ENCODE peak calls at places on chromosomes 6 and 20, in five cellular contexts. P, Z, L, A and F are unnamed samples. For H3K36me3 and H3K9me3, the result is how much of the 10 kb centered on the place peaks cover.

GRCh38 chr6:53447869-53448268 is 97.0 kb downstream of the GCLC start:
- DNase-seq in P (no peak), Z (no peak), L (no peak), A (no peak), F (no peak)

GRCh38 chr6:21613809-21614208 is 20.3 kb downstream of the SOX4 start:
- DNase-seq in P (no peak), Z (no peak), L (no peak), A (no peak), F (no peak)

GRCh38 chr6:143823463-143824006 is 19.6 kb upstream of the LTV1 start:
- DNase-seq in P (peak), Z (no peak), L (no peak), A (no peak), F (no peak)

GRCh38 chr6:28312939-28313338 is 23.0 kb downstream of the ZSCAN31 start:
- DNase-seq in P (no peak), Z (no peak), L (no peak), A (no peak), F (no peak)

GRCh38 chr6:53484409-53485280 is 60.3 kb downstream of the GCLC start:
- DNase-seq in P (peak), Z (peak), L (peak), A (peak), F (no peak)

GRCh38 chr6:33683051-33683571 is 28.4 kb downstream of the UQCC2 start:
- DNase-seq in P (no peak), Z (no peak), L (no peak), A (no peak), F (no peak)

GRCh38 chr6:37106982-37107453 is 62.9 kb upstream of the PIM1 start:
- DNase-seq in P (no peak), Z (no peak), L (no peak), A (no peak), F (no peak)

GRCh38 chr20:62959101-62959971 is 6.8 kb downstream of the SLC17A9 start:
- DNase-seq in P (no peak), Z (no peak), L (no peak), A (no peak), F (no peak)

GRCh38 chr20:59182401-59183044 is 18.9 kb downstream of the ZNF831 start:
- DNase-seq in P (no peak), Z (no peak), L (no peak), A (no peak), F (no peak)

GRCh38 chr6:39508513-39508912 is 186.0 kb upstream of the KCNK16 start:
- DNase-seq in P (no peak), Z (no peak), L (no peak), A (no peak), F (no peak)

GRCh38 chr6:49744259-49744658 is at the start of gene CRISP3:
- DNase-seq in P (no peak), Z (no peak), L (no peak), A (no peak), F (no peak)

DNA sequence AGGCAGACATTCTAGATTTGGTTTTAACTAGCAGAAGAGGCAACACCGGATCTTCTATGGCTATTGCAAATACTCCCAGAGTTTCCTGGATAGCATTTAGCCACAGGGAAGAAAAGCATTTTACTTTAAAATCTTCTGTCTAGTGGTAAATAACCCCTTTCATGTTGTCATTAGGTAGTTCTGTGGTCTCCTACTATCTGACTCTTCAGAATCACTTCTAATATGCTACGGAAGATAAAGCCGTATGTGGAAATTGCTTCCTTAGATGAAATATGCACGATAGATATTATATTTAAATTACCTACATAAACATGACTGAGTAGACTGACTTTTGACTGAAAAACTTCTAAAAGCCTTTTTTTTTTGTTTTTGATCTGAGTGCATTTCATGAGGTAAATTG is 761 bp downstream of the CRISP3 start:
- DNase-seq in P (no peak), Z (no peak), L (no peak), A (no peak), F (no peak)
- H3K4me3 ChIP-seq in P (no peak), Z (no peak), L (no peak), A (no peak), F (no peak)

DNA sequence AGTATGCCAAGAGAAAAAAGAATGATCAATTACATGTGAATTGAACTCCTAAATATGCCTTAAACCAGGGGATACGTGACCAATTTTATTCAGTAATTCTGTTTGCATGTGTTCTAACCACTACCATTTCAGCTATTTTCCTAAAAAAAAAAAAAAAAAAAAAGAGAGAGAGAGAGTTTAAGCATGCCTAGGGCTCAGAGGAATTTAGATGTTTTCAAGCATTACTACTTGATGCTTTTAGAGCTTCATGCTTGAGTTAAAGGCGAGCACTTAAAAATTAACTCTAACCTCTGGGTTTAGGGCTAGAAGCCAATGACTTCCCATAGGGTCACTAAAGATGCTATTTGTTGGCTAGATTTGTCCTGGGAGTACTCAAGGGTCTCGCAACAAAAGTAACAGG is 217.8 kb downstream of the ATXN1 start:
- DNase-seq in P (no peak), Z (no peak), L (no peak), A (no peak), F (no peak)
- H3K36me3 ChIP-seq in P (under half), Z (under half), L (under half), A (under half), F (under half)

GRCh38 chr20:43804781-43805180 is 78.0 kb upstream of the GTSF1L start:
- DNase-seq in P (no peak), Z (no peak), L (no peak), A (no peak), F (no peak)

GRCh38 chr20:43812216-43812615 is 85.4 kb upstream of the GTSF1L start:
- DNase-seq in P (no peak), Z (no peak), L (no peak), A (no peak), F (no peak)

GRCh38 chr20:43809206-43809819 is 82.5 kb upstream of the GTSF1L start:
- DNase-seq in P (no peak), Z (no peak), L (no peak), A (no peak), F (no peak)
- H3K9me3 ChIP-seq in P (under half), Z (under half), L (half or more), A (under half), F (under half)

DNA sequence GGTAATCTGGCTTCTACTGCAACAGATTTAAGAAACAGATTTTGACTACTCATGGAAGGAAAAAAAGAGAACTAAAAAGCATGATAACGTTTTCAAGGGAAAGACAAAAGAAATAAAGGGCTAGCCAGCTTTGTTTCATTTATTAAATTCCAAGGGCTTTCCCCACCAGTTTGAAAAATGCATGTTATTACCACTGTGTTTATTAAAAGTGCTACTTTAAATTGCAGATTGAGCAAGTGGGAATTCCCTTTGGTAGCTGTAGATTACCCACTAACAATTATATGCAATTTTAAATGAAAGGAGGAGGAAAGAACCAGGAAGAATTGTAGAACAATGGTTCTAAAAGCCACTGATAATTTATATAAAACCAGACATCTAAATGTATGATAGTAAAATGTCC is 40.6 kb upstream of the NHSL1 start:
- DNase-seq in P (no peak), Z (no peak), L (no peak), A (no peak), F (no peak)
- H3K4me3 ChIP-seq in P (no peak), Z (no peak), L (no peak), A (no peak), F (no peak)

GRCh38 chr6:135037541-135037940 is 17.1 kb downstream of the HBS1L start:
- DNase-seq in P (no peak), Z (no peak), L (no peak), A (no peak), F (no peak)

GRCh38 chr6:135036731-135037420 is 17.7 kb downstream of the HBS1L start:
- DNase-seq in P (no peak), Z (no peak), L (no peak), A (no peak), F (no peak)

GRCh38 chr6:135033238-135033637 is 21.4 kb downstream of the HBS1L start:
- DNase-seq in P (no peak), Z (peak), L (no peak), A (no peak), F (no peak)

GRCh38 chr6:135043364-135043763 is 11.3 kb downstream of the HBS1L start:
- DNase-seq in P (no peak), Z (no peak), L (no peak), A (no peak), F (no peak)

GRCh38 chr6:135038335-135038734 is 16.3 kb downstream of the HBS1L start:
- DNase-seq in P (no peak), Z (no peak), L (no peak), A (no peak), F (no peak)
- H3K36me3 ChIP-seq in P (under half), Z (under half), L (under half), A (under half), F (under half)

DNA sequence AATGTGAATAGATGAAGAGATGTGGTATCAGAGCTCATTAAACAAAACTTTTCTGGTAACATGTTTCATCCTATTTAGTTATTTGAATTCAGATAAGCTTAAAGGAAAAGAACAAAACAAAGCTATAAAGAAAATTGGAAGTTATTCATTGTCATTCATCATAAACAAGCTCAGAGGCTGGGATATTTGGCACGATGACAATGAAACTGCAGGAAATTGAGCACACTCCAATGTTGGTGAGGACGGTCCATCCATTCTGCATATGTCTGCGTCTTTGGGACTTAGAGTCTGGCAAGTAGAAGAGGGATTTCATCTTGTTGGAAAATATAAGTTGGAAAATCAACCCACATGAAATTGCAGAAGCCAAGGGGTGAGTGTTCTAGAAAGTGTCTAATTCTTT is 78.3 kb downstream of the HDGFL1 start:
- DNase-seq in P (peak), Z (no peak), L (no peak), A (no peak), F (no peak)
- H3K9me3 ChIP-seq in P (under half), Z (under half), L (under half), A (under half), F (under half)

GRCh38 chr20:61478611-61479305 is 226.7 kb downstream of the CDH4 start:
- DNase-seq in P (no peak), Z (no peak), L (no peak), A (no peak), F (no peak)

GRCh38 chr20:61480158-61480825 is 228.2 kb downstream of the CDH4 start:
- DNase-seq in P (no peak), Z (no peak), L (no peak), A (no peak), F (no peak)

GRCh38 chr20:61483336-61484067 is 231.4 kb downstream of the CDH4 start:
- DNase-seq in P (no peak), Z (no peak), L (no peak), A (no peak), F (no peak)

GRCh38 chr20:61482901-61483300 is 230.8 kb downstream of the CDH4 start:
- DNase-seq in P (no peak), Z (no peak), L (no peak), A (no peak), F (no peak)

DNA sequence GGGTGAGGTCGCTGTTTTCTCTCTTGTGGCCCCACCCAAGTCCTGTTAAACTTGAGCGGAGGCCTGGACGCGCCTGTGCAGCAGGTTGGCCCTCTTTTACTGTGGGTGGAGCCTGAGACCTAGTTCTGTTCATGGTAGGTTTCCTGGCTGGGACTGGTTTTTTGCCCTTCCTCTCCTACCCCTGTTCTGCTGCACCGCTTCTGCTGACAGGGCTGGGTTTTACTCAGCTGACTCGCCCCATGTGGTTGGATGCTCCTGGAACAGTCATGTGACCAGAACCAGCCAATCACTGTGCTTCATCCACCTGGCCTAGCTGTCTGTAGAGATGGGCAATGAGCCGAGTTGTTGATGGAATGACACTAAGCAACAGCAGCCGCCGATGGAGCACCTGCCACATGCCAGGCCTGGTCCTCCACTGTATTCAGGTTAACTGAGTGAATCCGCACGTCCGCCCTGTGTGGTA is 230.4 kb downstream of the CDH4 start:
- DNase-seq in P (no peak), Z (no peak), L (no peak), A (no peak), F (no peak)
- H3K4me3 ChIP-seq in P (no peak), Z (no peak), L (no peak), A (no peak), F (no peak)

DNA sequence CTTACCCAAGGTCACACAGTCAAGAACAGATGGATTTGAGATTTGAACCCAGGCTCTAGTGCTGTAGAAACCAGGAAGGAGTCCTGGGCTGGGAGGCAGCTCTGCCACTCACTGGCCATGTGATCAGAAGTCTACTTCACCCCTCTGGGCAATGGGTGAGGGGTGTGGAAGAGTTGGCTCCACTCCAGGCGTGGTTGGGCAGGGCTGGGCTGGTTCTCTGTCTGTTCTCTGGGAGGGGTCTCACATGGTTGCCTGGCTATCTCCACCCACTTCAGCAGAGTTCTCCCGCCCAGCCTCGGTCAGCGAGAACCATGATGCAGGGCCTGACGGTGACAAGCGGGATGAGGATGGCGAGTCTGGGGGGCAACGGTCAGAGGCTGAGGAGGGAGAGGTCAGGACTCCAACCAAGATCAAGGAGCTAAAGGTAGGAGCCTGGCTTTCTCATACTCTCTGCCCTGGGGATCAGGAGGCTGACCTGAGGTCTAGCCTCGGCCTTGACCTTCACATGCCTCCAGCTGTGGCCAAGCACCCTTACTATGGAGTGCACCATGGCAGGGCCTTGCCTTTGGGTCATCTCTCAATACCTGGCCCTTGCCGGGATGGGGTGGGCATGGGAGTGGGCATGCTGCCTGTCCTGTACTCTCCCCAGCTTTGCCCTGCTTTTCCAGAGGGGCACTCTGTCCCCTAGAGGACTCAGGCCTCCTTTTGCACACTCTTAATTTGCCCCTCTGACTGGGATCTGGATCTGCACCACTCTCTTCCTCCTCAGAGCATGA is 39.6 kb downstream of the EPB41L1 start:
- DNase-seq in P (no peak), Z (no peak), L (no peak), A (no peak), F (no peak)
- H3K36me3 ChIP-seq in P (under half), Z (under half), L (under half), A (under half), F (under half)

DNA sequence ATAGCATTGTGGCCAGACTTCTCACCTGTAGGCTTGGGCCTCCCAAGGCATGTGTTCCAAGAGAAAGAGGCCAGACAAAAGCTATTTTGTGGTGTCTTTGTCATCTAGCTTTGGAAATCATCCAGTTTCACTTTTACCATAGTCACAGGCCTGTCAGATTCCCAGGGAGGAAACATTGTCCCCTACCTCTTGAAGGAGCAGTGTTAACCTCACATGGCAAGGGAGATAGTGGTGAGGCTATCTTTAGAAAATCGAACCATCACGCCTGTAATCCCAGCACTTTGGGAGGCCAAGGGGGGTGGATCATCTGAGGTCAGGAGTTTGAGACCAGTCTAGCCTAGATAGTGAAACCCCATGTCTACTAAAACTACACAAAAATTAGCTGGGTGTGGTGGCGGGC is 42.3 kb upstream of the RALGAPA2 start:
- DNase-seq in P (no peak), Z (no peak), L (no peak), A (no peak), F (no peak)
- H3K9me3 ChIP-seq in P (under half), Z (under half), L (under half), A (under half), F (under half)